ENCODE peak calls at places on chromosomes 12 and 14, in four cellular contexts. A, M, O and Q are unnamed samples.

GRCh38 chr14:80136358-80136757 is 74.9 kb downstream of the DIO2 start:
- DNase-seq in M (no peak), A (no peak), O (no peak), Q (no peak)

GRCh38 chr14:57352771-57353170 is 37.6 kb upstream of the NAA30 start:
- DNase-seq in A (no peak), M (no peak), O (no peak), Q (no peak)

GRCh38 chr12:4279120-4279690 is 5.6 kb downstream of the CCND2 start:
- DNase-seq in O (no peak), M (no peak), A (no peak), Q (no peak)

GRCh38 chr12:15863258-15863835 is 18.8 kb upstream of the STRAP start:
- DNase-seq in O (peak; percentile 75), A (no peak), M (no peak), Q (no peak)

GRCh38 chr12:101759396-101760047 is 20.3 kb upstream of the SYCP3 start:
- DNase-seq in M (no peak), A (no peak), O (peak; percentile 11), Q (peak; percentile 36)

GRCh38 chr14:24866067-24866466 is 183.9 kb downstream of the STXBP6 start:
- DNase-seq in M (no peak), O (no peak), A (no peak), Q (no peak)

GRCh38 chr14:72541546-72541945 is 352.4 kb downstream of the DPF3 start:
- DNase-seq in O (no peak), M (no peak), A (no peak), Q (no peak)

GRCh38 chr12:27505771-27506170 is 18.2 kb upstream of the PPFIBP1 start:
- DNase-seq in O (no peak), M (no peak), A (no peak), Q (no peak)

GRCh38 chr12:18217981-18218380 is 43.3 kb upstream of the PIK3C2G start:
- DNase-seq in O (peak; percentile 10), A (no peak), M (no peak), Q (no peak)

GRCh38 chr12:95504140-95504539 is 30.2 kb downstream of the METAP2 start:
- DNase-seq in M (no peak), O (no peak), A (no peak), Q (no peak)

DNA sequence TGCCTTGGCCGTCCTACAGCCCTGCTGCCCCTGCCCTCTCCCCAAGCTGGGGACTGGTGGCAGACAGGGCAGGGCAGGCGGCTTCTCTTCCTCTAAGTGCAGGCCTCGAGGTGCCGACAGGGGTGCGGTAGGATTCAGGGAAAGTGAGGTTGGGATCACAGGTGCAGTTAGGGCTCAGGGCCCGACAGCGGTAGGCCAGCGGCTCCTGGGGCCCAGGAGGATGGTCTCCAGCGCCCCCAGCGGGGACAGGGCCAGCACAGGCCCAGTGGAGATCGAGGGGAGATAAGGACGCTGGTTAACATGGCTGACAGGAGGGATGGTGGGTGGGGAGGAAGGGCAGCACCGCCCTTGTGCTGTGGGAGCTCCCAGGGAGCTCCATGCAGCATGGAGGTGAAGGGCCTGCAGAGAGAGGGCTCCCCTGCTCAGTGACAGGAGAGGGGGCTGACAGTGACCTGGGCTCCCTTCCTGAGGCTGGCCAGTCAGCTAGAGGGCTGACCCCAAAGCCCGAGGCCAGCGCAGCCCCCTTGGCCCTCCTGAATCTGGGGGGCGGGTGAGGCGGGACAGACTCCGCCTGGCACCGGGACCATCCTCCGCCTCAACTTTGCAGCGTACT is 860 bp upstream of the CRIP1 start:
- DNase-seq in A (no peak), M (peak; percentile 39), O (no peak), Q (no peak)
- TF ChIP-seq CTCF in A (peak; percentile 33), M (no peak), O (peak; percentile 56), Q (peak; percentile 37)

GRCh38 chr12:13437541-13437940 is 241.0 kb downstream of the EMP1 start:
- DNase-seq in A (no peak), M (no peak), O (no peak), Q (no peak)
- TF ChIP-seq CTCF in A (no peak), M (no peak), O (no peak), Q (no peak)

DNA sequence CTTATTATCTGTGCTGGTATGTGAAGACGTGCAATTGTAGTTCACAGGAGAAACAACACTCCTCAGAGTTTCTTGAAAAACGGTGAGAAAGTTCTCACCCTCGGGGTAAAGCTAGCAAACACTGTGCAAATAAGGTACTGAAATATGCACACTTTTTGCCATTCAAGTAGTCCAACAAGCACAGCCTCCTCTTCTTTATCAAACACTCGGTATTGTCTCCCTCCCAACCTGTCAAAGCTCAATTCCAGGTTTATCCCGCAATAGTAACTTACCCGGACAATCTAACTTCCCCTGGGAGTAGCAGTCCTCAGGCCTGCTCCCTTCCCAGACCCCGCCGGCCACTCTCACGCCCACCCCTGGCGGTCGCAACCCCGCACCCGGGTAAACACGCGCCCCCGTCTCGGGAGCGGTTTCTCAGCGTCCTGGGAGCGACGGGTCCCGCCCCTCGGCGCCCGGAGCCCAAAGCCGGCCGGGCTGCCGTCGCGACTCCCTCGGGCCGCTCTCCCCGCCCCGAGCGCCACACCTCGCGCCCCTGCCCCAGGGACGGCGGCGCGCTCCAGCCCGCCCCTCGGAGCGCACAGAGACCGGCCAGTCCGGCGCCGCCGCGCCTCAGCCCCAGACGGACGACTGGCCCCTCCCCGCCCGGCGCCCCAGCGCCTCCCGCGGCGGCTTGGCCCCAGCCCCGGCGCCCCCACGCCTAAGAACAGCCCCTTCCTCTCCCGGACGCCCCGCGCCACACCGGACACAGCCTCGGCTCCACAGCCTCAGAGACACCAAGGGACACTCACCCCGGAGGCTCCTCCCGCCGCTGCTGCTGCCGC is 594 bp downstream of the BTBD7 start:
- DNase-seq in O (no peak), A (peak; percentile 43), M (peak; percentile 18), Q (no peak)
- TF ChIP-seq CTCF in O (peak; percentile 6), A (no peak), M (no peak), Q (no peak)

GRCh38 chr14:23665302-23666016 is 29.3 kb downstream of the DHRS2 start:
- DNase-seq in A (no peak), M (no peak), O (no peak), Q (no peak)
- TF ChIP-seq CTCF in A (no peak), M (no peak), O (no peak), Q (no peak)